ENCODE peak calls at places on chromosomes 4 and X, in nine cellular contexts. One of them, this sample, is unnamed.

GRCh38 chr4:25814323-25814722 is 48.5 kb downstream of the SEL1L3 start:
- DNase-seq in left lung: peak
- DNase-seq in CD8-positive, alpha-beta T cell: no peak
- DNase-seq in cardiac fibroblast: peak
- DNase-seq in heart left ventricle: peak
- DNase-seq in tibial nerve: peak
- DNase-seq in SK-N-SH: no peak
- DNase-seq in psoas muscle: peak
- DNase-seq in K562: no peak
- DNase-seq in this sample: no peak

GRCh38 chr4:3393171-3393570 is 48.6 kb upstream of the HGFAC start:
- DNase-seq in tibial nerve: no peak
- DNase-seq in CD8-positive, alpha-beta T cell: no peak
- DNase-seq in SK-N-SH: no peak
- DNase-seq in left lung: no peak
- DNase-seq in heart left ventricle: no peak
- DNase-seq in K562: no peak
- DNase-seq in cardiac fibroblast: no peak
- DNase-seq in psoas muscle: no peak
- DNase-seq in this sample: no peak

GRCh38 chr4:53119685-53120084 is 246.2 kb downstream of the SCFD2 start:
- DNase-seq in tibial nerve: peak
- DNase-seq in CD8-positive, alpha-beta T cell: no peak
- DNase-seq in psoas muscle: no peak
- DNase-seq in left lung: no peak
- DNase-seq in cardiac fibroblast: peak
- DNase-seq in SK-N-SH: no peak
- DNase-seq in K562: no peak
- DNase-seq in heart left ventricle: no peak
- DNase-seq in this sample: peak

GRCh38 chrX:2457289-2458133 is 43.3 kb downstream of the DHRSX start:
- DNase-seq in SK-N-SH: no peak
- DNase-seq in tibial nerve: no peak
- DNase-seq in heart left ventricle: no peak
- DNase-seq in psoas muscle: no peak
- DNase-seq in CD8-positive, alpha-beta T cell: no peak
- DNase-seq in K562: peak
- DNase-seq in cardiac fibroblast: no peak
- DNase-seq in left lung: no peak
- DNase-seq in this sample: no peak

GRCh38 chr4:40606239-40606767 is 23.4 kb downstream of the RBM47 start:
- DNase-seq in K562: no peak
- DNase-seq in left lung: no peak
- DNase-seq in SK-N-SH: no peak
- DNase-seq in heart left ventricle: no peak
- DNase-seq in CD8-positive, alpha-beta T cell: no peak
- DNase-seq in psoas muscle: no peak
- DNase-seq in tibial nerve: no peak
- DNase-seq in cardiac fibroblast: no peak
- DNase-seq in this sample: no peak

GRCh38 chrX:154370882-154371770 is 3.3 kb downstream of the FLNA start:
- DNase-seq in cardiac fibroblast: peak
- DNase-seq in psoas muscle: peak
- DNase-seq in left lung: peak
- DNase-seq in heart left ventricle: peak
- DNase-seq in tibial nerve: peak
- DNase-seq in SK-N-SH: peak
- DNase-seq in CD8-positive, alpha-beta T cell: peak
- DNase-seq in K562: peak
- DNase-seq in this sample: peak

GRCh38 chr4:99447079-99447478 is 11.9 kb upstream of the ADH7 start:
- DNase-seq in psoas muscle: no peak
- DNase-seq in cardiac fibroblast: peak
- DNase-seq in CD8-positive, alpha-beta T cell: no peak
- DNase-seq in tibial nerve: no peak
- DNase-seq in left lung: no peak
- DNase-seq in K562: no peak
- DNase-seq in heart left ventricle: no peak
- DNase-seq in SK-N-SH: no peak
- DNase-seq in this sample: peak

GRCh38 chr4:184396570-184397515 is 77.5 kb downstream of the IRF2 start:
- DNase-seq in K562: no peak
- DNase-seq in psoas muscle: no peak
- DNase-seq in left lung: no peak
- DNase-seq in cardiac fibroblast: no peak
- DNase-seq in heart left ventricle: no peak
- DNase-seq in SK-N-SH: no peak
- DNase-seq in tibial nerve: no peak
- DNase-seq in CD8-positive, alpha-beta T cell: no peak
- DNase-seq in this sample: peak

GRCh38 chr4:75516144-75516543 is 1.9 kb downstream of the THAP6 start:
- DNase-seq in tibial nerve: no peak
- DNase-seq in left lung: no peak
- DNase-seq in SK-N-SH: no peak
- DNase-seq in cardiac fibroblast: no peak
- DNase-seq in psoas muscle: no peak
- DNase-seq in CD8-positive, alpha-beta T cell: no peak
- DNase-seq in K562: no peak
- DNase-seq in heart left ventricle: no peak
- DNase-seq in this sample: no peak

GRCh38 chrX:37320541-37321203 is 28.5 kb upstream of the PRRG1 start:
- DNase-seq in left lung: no peak
- DNase-seq in tibial nerve: no peak
- DNase-seq in CD8-positive, alpha-beta T cell: no peak
- DNase-seq in heart left ventricle: no peak
- DNase-seq in psoas muscle: no peak
- DNase-seq in K562: no peak
- DNase-seq in SK-N-SH: no peak
- DNase-seq in cardiac fibroblast: no peak
- DNase-seq in this sample: no peak

GRCh38 chr4:150582881-150583286 is 933 bp downstream of the MAB21L2 start:
- DNase-seq in K562: no peak
- DNase-seq in tibial nerve: no peak
- DNase-seq in CD8-positive, alpha-beta T cell: no peak
- DNase-seq in psoas muscle: no peak
- DNase-seq in left lung: no peak
- DNase-seq in SK-N-SH: peak
- DNase-seq in heart left ventricle: peak
- DNase-seq in cardiac fibroblast: peak
- DNase-seq in this sample: no peak
- H3K4me3 ChIP-seq in K562: no peak
- H3K4me3 ChIP-seq in tibial nerve: peak
- H3K4me3 ChIP-seq in CD8-positive, alpha-beta T cell: no peak
- H3K4me3 ChIP-seq in psoas muscle: peak
- H3K4me3 ChIP-seq in left lung: peak
- H3K4me3 ChIP-seq in SK-N-SH: peak
- H3K4me3 ChIP-seq in heart left ventricle: peak
- H3K4me3 ChIP-seq in cardiac fibroblast: peak
- H3K4me3 ChIP-seq in this sample: peak

GRCh38 chr4:15198070-15198727 is 195.9 kb downstream of the CPEB2 start:
- DNase-seq in CD8-positive, alpha-beta T cell: no peak
- DNase-seq in cardiac fibroblast: peak
- DNase-seq in heart left ventricle: peak
- DNase-seq in SK-N-SH: no peak
- DNase-seq in left lung: no peak
- DNase-seq in K562: no peak
- DNase-seq in tibial nerve: no peak
- DNase-seq in psoas muscle: no peak
- DNase-seq in this sample: no peak
- TF ChIP-seq CTCF in CD8-positive, alpha-beta T cell: no peak
- TF ChIP-seq CTCF in cardiac fibroblast: no peak
- TF ChIP-seq CTCF in heart left ventricle: no peak
- TF ChIP-seq CTCF in SK-N-SH: no peak
- TF ChIP-seq CTCF in left lung: no peak
- TF ChIP-seq CTCF in K562: no peak
- TF ChIP-seq CTCF in tibial nerve: no peak
- TF ChIP-seq CTCF in psoas muscle: no peak
- TF ChIP-seq CTCF in this sample: no peak

DNA sequence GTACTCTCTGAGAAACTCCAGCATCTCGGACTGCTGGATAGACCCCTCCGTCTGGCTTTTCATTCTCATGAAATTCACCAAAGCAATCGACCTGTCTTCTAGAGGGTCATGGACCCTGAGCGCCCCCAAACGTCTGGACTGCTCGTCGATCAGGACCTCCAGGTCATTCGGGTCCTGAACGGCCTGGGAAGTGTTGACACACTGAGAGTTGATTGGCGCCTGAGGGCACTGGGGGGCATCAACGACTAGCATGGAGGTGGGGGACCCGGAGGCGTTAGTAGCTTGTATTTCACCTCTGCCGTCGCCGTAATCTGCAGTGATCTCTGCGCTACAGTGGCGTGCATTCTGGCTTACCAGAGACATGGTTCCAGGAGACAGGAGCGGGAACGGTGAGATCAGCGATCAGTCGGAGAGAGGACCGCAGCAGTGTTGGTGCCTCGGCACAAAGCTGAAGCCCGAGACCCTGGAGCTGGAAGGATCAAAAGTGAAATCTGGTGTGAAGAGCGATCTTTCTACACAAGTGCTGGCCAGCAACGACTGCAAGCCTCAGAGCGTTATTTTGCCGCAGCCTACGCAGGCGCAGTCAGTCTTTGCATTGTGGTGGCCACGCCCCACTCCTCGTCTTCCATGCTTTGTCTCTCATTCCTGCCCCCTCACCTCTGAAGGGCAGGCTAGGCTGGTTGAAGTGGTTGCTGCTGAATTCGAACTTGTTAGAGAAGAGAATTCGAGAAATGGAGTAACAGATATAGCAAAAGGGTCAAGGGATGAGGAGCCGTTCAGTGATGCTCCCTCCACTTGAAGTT is at the start of gene MAGEE2:
- DNase-seq in psoas muscle: peak
- DNase-seq in tibial nerve: no peak
- DNase-seq in left lung: no peak
- DNase-seq in heart left ventricle: no peak
- DNase-seq in cardiac fibroblast: no peak
- DNase-seq in K562: no peak
- DNase-seq in SK-N-SH: peak
- DNase-seq in CD8-positive, alpha-beta T cell: no peak
- DNase-seq in this sample: no peak
- H3K4me3 ChIP-seq in psoas muscle: peak
- H3K4me3 ChIP-seq in tibial nerve: peak
- H3K4me3 ChIP-seq in left lung: peak
- H3K4me3 ChIP-seq in heart left ventricle: no peak
- H3K4me3 ChIP-seq in cardiac fibroblast: no peak
- H3K4me3 ChIP-seq in K562: no peak
- H3K4me3 ChIP-seq in SK-N-SH: peak
- H3K4me3 ChIP-seq in CD8-positive, alpha-beta T cell: peak
- H3K4me3 ChIP-seq in this sample: no peak

DNA sequence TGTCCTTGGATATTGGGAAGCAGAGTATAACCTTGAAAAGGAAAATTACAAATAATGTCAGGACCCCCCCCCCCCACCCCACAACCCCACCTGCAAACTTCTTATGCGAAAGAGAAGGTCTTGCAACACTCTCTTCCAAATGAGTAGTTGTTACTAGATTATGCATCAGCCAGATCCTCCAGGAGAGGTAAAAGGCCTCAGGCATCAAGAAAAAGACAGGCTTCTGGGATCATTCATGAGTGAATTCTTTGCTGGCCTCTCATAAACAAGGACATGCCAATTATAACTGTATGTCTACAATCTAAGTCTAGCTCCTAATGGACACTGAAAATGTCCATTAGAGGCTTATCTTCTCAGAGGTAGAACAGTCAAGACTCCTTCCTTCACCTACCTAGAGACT is 1443.3 kb downstream of the RAPGEF2 start:
- DNase-seq in tibial nerve: no peak
- DNase-seq in left lung: no peak
- DNase-seq in K562: no peak
- DNase-seq in cardiac fibroblast: no peak
- DNase-seq in heart left ventricle: no peak
- DNase-seq in psoas muscle: no peak
- DNase-seq in CD8-positive, alpha-beta T cell: no peak
- DNase-seq in SK-N-SH: no peak
- DNase-seq in this sample: no peak
- TF ChIP-seq CTCF in tibial nerve: no peak
- TF ChIP-seq CTCF in left lung: no peak
- TF ChIP-seq CTCF in K562: no peak
- TF ChIP-seq CTCF in cardiac fibroblast: no peak
- TF ChIP-seq CTCF in heart left ventricle: no peak
- TF ChIP-seq CTCF in psoas muscle: no peak
- TF ChIP-seq CTCF in CD8-positive, alpha-beta T cell: no peak
- TF ChIP-seq CTCF in SK-N-SH: no peak
- TF ChIP-seq CTCF in this sample: no peak

GRCh38 chrX:69503228-69503834 is 795 bp upstream of the NALF2 start:
- DNase-seq in psoas muscle: no peak
- DNase-seq in cardiac fibroblast: peak
- DNase-seq in K562: no peak
- DNase-seq in heart left ventricle: no peak
- DNase-seq in CD8-positive, alpha-beta T cell: no peak
- DNase-seq in SK-N-SH: peak
- DNase-seq in left lung: no peak
- DNase-seq in tibial nerve: no peak
- DNase-seq in this sample: no peak

GRCh38 chrX:69504626-69505612 is 793 bp downstream of the NALF2 start:
- DNase-seq in CD8-positive, alpha-beta T cell: no peak
- DNase-seq in tibial nerve: no peak
- DNase-seq in psoas muscle: no peak
- DNase-seq in left lung: no peak
- DNase-seq in K562: no peak
- DNase-seq in heart left ventricle: no peak
- DNase-seq in cardiac fibroblast: no peak
- DNase-seq in SK-N-SH: peak
- DNase-seq in this sample: no peak

GRCh38 chrX:69505772-69506616 is 1.9 kb downstream of the NALF2 start:
- DNase-seq in left lung: no peak
- DNase-seq in cardiac fibroblast: no peak
- DNase-seq in SK-N-SH: no peak
- DNase-seq in tibial nerve: no peak
- DNase-seq in CD8-positive, alpha-beta T cell: no peak
- DNase-seq in K562: no peak
- DNase-seq in psoas muscle: no peak
- DNase-seq in heart left ventricle: no peak
- DNase-seq in this sample: no peak

GRCh38 chrX:69501433-69501832 is 2.7 kb upstream of the NALF2 start:
- DNase-seq in heart left ventricle: peak
- DNase-seq in K562: no peak
- DNase-seq in psoas muscle: no peak
- DNase-seq in tibial nerve: no peak
- DNase-seq in cardiac fibroblast: no peak
- DNase-seq in left lung: no peak
- DNase-seq in CD8-positive, alpha-beta T cell: no peak
- DNase-seq in SK-N-SH: no peak
- DNase-seq in this sample: no peak

DNA sequence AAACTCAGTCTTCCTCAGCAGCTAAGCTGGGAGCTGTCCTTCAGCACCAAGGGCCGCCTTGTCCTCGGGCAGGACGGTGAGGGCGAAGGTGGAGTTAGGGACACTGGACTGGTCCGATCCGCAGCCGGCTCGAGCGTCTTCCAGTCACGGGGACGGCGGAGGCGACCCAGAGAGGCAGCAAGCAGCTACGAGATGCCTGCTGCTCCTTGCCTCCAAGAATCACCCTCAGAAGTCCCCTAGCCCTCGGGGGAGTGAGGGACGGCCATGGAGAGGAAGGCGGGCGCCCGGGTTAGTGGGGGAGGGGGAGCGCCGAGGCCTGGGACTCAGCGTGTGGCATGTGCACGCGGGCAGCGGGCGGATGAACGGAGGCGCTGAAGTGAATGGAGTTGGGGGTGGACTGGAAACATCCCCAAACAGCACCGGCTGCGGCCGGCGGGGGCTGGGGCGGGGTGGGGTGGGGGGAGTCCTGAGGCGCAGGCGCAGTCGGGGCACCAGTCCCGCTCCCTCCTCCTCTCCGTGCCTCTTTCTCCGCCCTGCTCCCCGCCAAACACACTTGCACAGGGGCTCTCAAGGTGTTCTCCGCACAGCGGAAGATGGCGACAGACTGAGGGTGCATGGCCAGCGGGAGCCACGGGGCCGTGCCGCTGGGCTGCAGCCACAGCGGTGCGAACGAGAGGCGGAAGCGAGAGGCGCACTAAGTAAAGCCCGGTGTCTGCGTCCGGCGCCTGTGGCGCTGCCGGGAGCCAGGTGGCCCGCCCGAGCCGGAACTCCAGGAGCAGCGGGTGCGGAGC is at the start of gene NALF2:
- DNase-seq in K562: peak
- DNase-seq in tibial nerve: peak
- DNase-seq in cardiac fibroblast: peak
- DNase-seq in psoas muscle: peak
- DNase-seq in heart left ventricle: peak
- DNase-seq in SK-N-SH: peak
- DNase-seq in left lung: peak
- DNase-seq in CD8-positive, alpha-beta T cell: no peak
- DNase-seq in this sample: peak
- H3K4me3 ChIP-seq in K562: no peak
- H3K4me3 ChIP-seq in tibial nerve: peak
- H3K4me3 ChIP-seq in cardiac fibroblast: peak
- H3K4me3 ChIP-seq in psoas muscle: peak
- H3K4me3 ChIP-seq in heart left ventricle: peak
- H3K4me3 ChIP-seq in SK-N-SH: peak
- H3K4me3 ChIP-seq in left lung: peak
- H3K4me3 ChIP-seq in CD8-positive, alpha-beta T cell: no peak
- H3K4me3 ChIP-seq in this sample: peak